ENCODE peak calls at places on chromosomes 16 and 17, in ten cellular contexts. One of them, this sample, is unnamed.

GRCh38 chr17:30556374-30557332 is 79.4 kb downstream of the GOSR1 start:
- DNase-seq in AG09309: no peak
- DNase-seq in ecto neural progenitor cell: no peak
- DNase-seq in HEK293T: no peak
- DNase-seq in transverse colon: no peak
- DNase-seq in H9: peak
- DNase-seq in CD4-positive, alpha-beta T cell: no peak
- DNase-seq in NCI-H1092: no peak
- DNase-seq in left ventricle myocardium inferior: no peak
- DNase-seq in T47D: no peak
- DNase-seq in this sample: no peak

GRCh38 chr17:3983945-3984484 is 19.8 kb upstream of the ATP2A3 start:
- DNase-seq in HEK293T: no peak
- DNase-seq in NCI-H1092: no peak
- DNase-seq in T47D: no peak
- DNase-seq in transverse colon: no peak
- DNase-seq in AG09309: no peak
- DNase-seq in left ventricle myocardium inferior: no peak
- DNase-seq in H9: peak
- DNase-seq in CD4-positive, alpha-beta T cell: no peak
- DNase-seq in ecto neural progenitor cell: no peak
- DNase-seq in this sample: no peak

GRCh38 chr16:56362057-56362655 is 63.2 kb downstream of the AMFR start:
- DNase-seq in HEK293T: no peak
- DNase-seq in CD4-positive, alpha-beta T cell: no peak
- DNase-seq in NCI-H1092: no peak
- DNase-seq in left ventricle myocardium inferior: no peak
- DNase-seq in T47D: no peak
- DNase-seq in transverse colon: no peak
- DNase-seq in ecto neural progenitor cell: no peak
- DNase-seq in H9: no peak
- DNase-seq in AG09309: no peak
- DNase-seq in this sample: no peak

GRCh38 chr16:25868041-25868600 is 176.4 kb downstream of the HS3ST4 start:
- DNase-seq in T47D: no peak
- DNase-seq in H9: no peak
- DNase-seq in transverse colon: no peak
- DNase-seq in AG09309: no peak
- DNase-seq in HEK293T: no peak
- DNase-seq in ecto neural progenitor cell: no peak
- DNase-seq in left ventricle myocardium inferior: no peak
- DNase-seq in CD4-positive, alpha-beta T cell: no peak
- DNase-seq in NCI-H1092: no peak
- DNase-seq in this sample: no peak

GRCh38 chr17:79535728-79536025 is 75.2 kb downstream of the RBFOX3 start:
- DNase-seq in H9: no peak
- DNase-seq in left ventricle myocardium inferior: no peak
- DNase-seq in HEK293T: no peak
- DNase-seq in NCI-H1092: no peak
- DNase-seq in CD4-positive, alpha-beta T cell: no peak
- DNase-seq in ecto neural progenitor cell: no peak
- DNase-seq in T47D: no peak
- DNase-seq in transverse colon: no peak
- DNase-seq in AG09309: no peak
- DNase-seq in this sample: no peak

GRCh38 chr17:76867578-76868175 is 527 bp upstream of the MGAT5B start:
- DNase-seq in ecto neural progenitor cell: no peak
- DNase-seq in T47D: no peak
- DNase-seq in transverse colon: no peak
- DNase-seq in H9: peak
- DNase-seq in AG09309: no peak
- DNase-seq in HEK293T: no peak
- DNase-seq in left ventricle myocardium inferior: no peak
- DNase-seq in NCI-H1092: no peak
- DNase-seq in CD4-positive, alpha-beta T cell: no peak
- DNase-seq in this sample: no peak

GRCh38 chr16:51151435-51151950 is 423 bp upstream of the SALL1 start:
- DNase-seq in ecto neural progenitor cell: peak
- DNase-seq in transverse colon: peak
- DNase-seq in AG09309: no peak
- DNase-seq in H9: peak
- DNase-seq in left ventricle myocardium inferior: no peak
- DNase-seq in HEK293T: peak
- DNase-seq in CD4-positive, alpha-beta T cell: no peak
- DNase-seq in T47D: no peak
- DNase-seq in NCI-H1092: peak
- DNase-seq in this sample: no peak

GRCh38 chr17:60604686-60605334 is 4.8 kb downstream of the PPM1D start:
- DNase-seq in transverse colon: no peak
- DNase-seq in CD4-positive, alpha-beta T cell: no peak
- DNase-seq in HEK293T: no peak
- DNase-seq in NCI-H1092: no peak
- DNase-seq in H9: no peak
- DNase-seq in ecto neural progenitor cell: no peak
- DNase-seq in AG09309: peak
- DNase-seq in T47D: no peak
- DNase-seq in left ventricle myocardium inferior: no peak
- DNase-seq in this sample: no peak

GRCh38 chr16:70676571-70677498 is 9.0 kb downstream of the MTSS2 start:
- DNase-seq in ecto neural progenitor cell: no peak
- DNase-seq in transverse colon: no peak
- DNase-seq in H9: no peak
- DNase-seq in AG09309: no peak
- DNase-seq in HEK293T: no peak
- DNase-seq in NCI-H1092: no peak
- DNase-seq in CD4-positive, alpha-beta T cell: no peak
- DNase-seq in left ventricle myocardium inferior: no peak
- DNase-seq in T47D: no peak
- DNase-seq in this sample: no peak

GRCh38 chr17:11986939-11987329 is 10.3 kb downstream of the ZNF18 start:
- DNase-seq in transverse colon: no peak
- DNase-seq in T47D: peak
- DNase-seq in left ventricle myocardium inferior: no peak
- DNase-seq in NCI-H1092: no peak
- DNase-seq in ecto neural progenitor cell: no peak
- DNase-seq in H9: no peak
- DNase-seq in CD4-positive, alpha-beta T cell: no peak
- DNase-seq in AG09309: no peak
- DNase-seq in HEK293T: peak
- DNase-seq in this sample: no peak

GRCh38 chr17:59154721-59155438 is at the start of gene SKA2:
- DNase-seq in left ventricle myocardium inferior: peak
- DNase-seq in transverse colon: peak
- DNase-seq in NCI-H1092: peak
- DNase-seq in H9: no peak
- DNase-seq in CD4-positive, alpha-beta T cell: peak
- DNase-seq in ecto neural progenitor cell: peak
- DNase-seq in T47D: peak
- DNase-seq in AG09309: no peak
- DNase-seq in HEK293T: peak
- DNase-seq in this sample: no peak

GRCh38 chr17:28985950-28986713 is 19.7 kb downstream of the SEZ6 start:
- DNase-seq in NCI-H1092: peak
- DNase-seq in T47D: no peak
- DNase-seq in transverse colon: no peak
- DNase-seq in HEK293T: no peak
- DNase-seq in CD4-positive, alpha-beta T cell: no peak
- DNase-seq in AG09309: no peak
- DNase-seq in left ventricle myocardium inferior: no peak
- DNase-seq in H9: peak
- DNase-seq in ecto neural progenitor cell: peak
- DNase-seq in this sample: no peak

GRCh38 chr17:37134050-37134449 is 185.3 kb downstream of the AATF start:
- DNase-seq in NCI-H1092: peak
- DNase-seq in AG09309: no peak
- DNase-seq in transverse colon: no peak
- DNase-seq in ecto neural progenitor cell: no peak
- DNase-seq in H9: no peak
- DNase-seq in CD4-positive, alpha-beta T cell: no peak
- DNase-seq in HEK293T: no peak
- DNase-seq in T47D: no peak
- DNase-seq in left ventricle myocardium inferior: no peak
- DNase-seq in this sample: no peak

GRCh38 chr16:24677388-24677787 is 52.1 kb upstream of the TNRC6A start:
- DNase-seq in transverse colon: no peak
- DNase-seq in ecto neural progenitor cell: no peak
- DNase-seq in left ventricle myocardium inferior: no peak
- DNase-seq in NCI-H1092: no peak
- DNase-seq in AG09309: no peak
- DNase-seq in CD4-positive, alpha-beta T cell: no peak
- DNase-seq in HEK293T: no peak
- DNase-seq in H9: no peak
- DNase-seq in T47D: no peak
- DNase-seq in this sample: no peak

GRCh38 chr17:12987120-12987519 is 30.7 kb downstream of the ELAC2 start:
- DNase-seq in HEK293T: no peak
- DNase-seq in H9: peak
- DNase-seq in NCI-H1092: no peak
- DNase-seq in T47D: no peak
- DNase-seq in transverse colon: no peak
- DNase-seq in ecto neural progenitor cell: peak
- DNase-seq in left ventricle myocardium inferior: no peak
- DNase-seq in AG09309: no peak
- DNase-seq in CD4-positive, alpha-beta T cell: no peak
- DNase-seq in this sample: no peak

GRCh38 chr17:48261297-48261880 is 153.8 kb downstream of the SNX11 start:
- DNase-seq in H9: peak
- DNase-seq in T47D: peak
- DNase-seq in AG09309: no peak
- DNase-seq in left ventricle myocardium inferior: no peak
- DNase-seq in NCI-H1092: peak
- DNase-seq in CD4-positive, alpha-beta T cell: no peak
- DNase-seq in ecto neural progenitor cell: peak
- DNase-seq in transverse colon: peak
- DNase-seq in HEK293T: peak
- DNase-seq in this sample: no peak

GRCh38 chr16:88381820-88382451 is 823 bp upstream of the ZNF469 start:
- DNase-seq in H9: peak
- DNase-seq in ecto neural progenitor cell: no peak
- DNase-seq in CD4-positive, alpha-beta T cell: no peak
- DNase-seq in HEK293T: no peak
- DNase-seq in AG09309: no peak
- DNase-seq in left ventricle myocardium inferior: no peak
- DNase-seq in T47D: peak
- DNase-seq in NCI-H1092: no peak
- DNase-seq in transverse colon: no peak
- DNase-seq in this sample: no peak

GRCh38 chr16:83538707-83539106 is 269.1 kb upstream of the HSBP1 start:
- DNase-seq in left ventricle myocardium inferior: no peak
- DNase-seq in H9: no peak
- DNase-seq in AG09309: no peak
- DNase-seq in HEK293T: no peak
- DNase-seq in CD4-positive, alpha-beta T cell: no peak
- DNase-seq in NCI-H1092: no peak
- DNase-seq in transverse colon: no peak
- DNase-seq in ecto neural progenitor cell: no peak
- DNase-seq in T47D: no peak
- DNase-seq in this sample: no peak

GRCh38 chr16:1458336-1458976 is 14.1 kb upstream of the CCDC154 start:
- DNase-seq in AG09309: no peak
- DNase-seq in NCI-H1092: no peak
- DNase-seq in left ventricle myocardium inferior: no peak
- DNase-seq in ecto neural progenitor cell: no peak
- DNase-seq in T47D: no peak
- DNase-seq in H9: no peak
- DNase-seq in HEK293T: no peak
- DNase-seq in CD4-positive, alpha-beta T cell: no peak
- DNase-seq in transverse colon: no peak
- DNase-seq in this sample: no peak

GRCh38 chr17:4678448-4679026 is 25.4 kb downstream of the PELP1 start:
- DNase-seq in H9: no peak
- DNase-seq in AG09309: peak
- DNase-seq in NCI-H1092: no peak
- DNase-seq in transverse colon: no peak
- DNase-seq in T47D: peak
- DNase-seq in HEK293T: no peak
- DNase-seq in CD4-positive, alpha-beta T cell: no peak
- DNase-seq in ecto neural progenitor cell: no peak
- DNase-seq in left ventricle myocardium inferior: no peak
- DNase-seq in this sample: no peak

GRCh38 chr16:67936876-67937605 is 391 bp upstream of the PSMB10 start:
- DNase-seq in ecto neural progenitor cell: no peak
- DNase-seq in T47D: peak
- DNase-seq in transverse colon: peak
- DNase-seq in H9: no peak
- DNase-seq in NCI-H1092: no peak
- DNase-seq in AG09309: no peak
- DNase-seq in HEK293T: no peak
- DNase-seq in CD4-positive, alpha-beta T cell: peak
- DNase-seq in left ventricle myocardium inferior: no peak
- DNase-seq in this sample: no peak

GRCh38 chr16:10741844-10742243 is 1.8 kb upstream of the NUBP1 start:
- DNase-seq in HEK293T: no peak
- DNase-seq in T47D: no peak
- DNase-seq in left ventricle myocardium inferior: peak
- DNase-seq in ecto neural progenitor cell: no peak
- DNase-seq in transverse colon: peak
- DNase-seq in CD4-positive, alpha-beta T cell: no peak
- DNase-seq in AG09309: no peak
- DNase-seq in NCI-H1092: peak
- DNase-seq in H9: no peak
- DNase-seq in this sample: no peak

GRCh38 chr16:46930861-46931260 is 42.6 kb downstream of the DNAJA2 start:
- DNase-seq in transverse colon: no peak
- DNase-seq in left ventricle myocardium inferior: no peak
- DNase-seq in HEK293T: no peak
- DNase-seq in ecto neural progenitor cell: no peak
- DNase-seq in NCI-H1092: no peak
- DNase-seq in AG09309: no peak
- DNase-seq in CD4-positive, alpha-beta T cell: no peak
- DNase-seq in H9: no peak
- DNase-seq in T47D: no peak
- DNase-seq in this sample: no peak

GRCh38 chr17:4591529-4591928 is 7.2 kb downstream of the SMTNL2 start:
- DNase-seq in ecto neural progenitor cell: no peak
- DNase-seq in CD4-positive, alpha-beta T cell: no peak
- DNase-seq in T47D: no peak
- DNase-seq in HEK293T: no peak
- DNase-seq in transverse colon: no peak
- DNase-seq in NCI-H1092: no peak
- DNase-seq in left ventricle myocardium inferior: no peak
- DNase-seq in AG09309: no peak
- DNase-seq in H9: no peak
- DNase-seq in this sample: no peak

GRCh38 chr16:89687092-89687940 is 827 bp downstream of the CDK10 start:
- DNase-seq in ecto neural progenitor cell: no peak
- DNase-seq in transverse colon: peak
- DNase-seq in T47D: peak
- DNase-seq in left ventricle myocardium inferior: no peak
- DNase-seq in CD4-positive, alpha-beta T cell: no peak
- DNase-seq in AG09309: no peak
- DNase-seq in NCI-H1092: no peak
- DNase-seq in HEK293T: no peak
- DNase-seq in H9: no peak
- DNase-seq in this sample: no peak

GRCh38 chr16:67663151-67663876 is 2.6 kb downstream of the PARD6A start:
- DNase-seq in left ventricle myocardium inferior: no peak
- DNase-seq in T47D: peak
- DNase-seq in HEK293T: no peak
- DNase-seq in H9: peak
- DNase-seq in transverse colon: no peak
- DNase-seq in NCI-H1092: no peak
- DNase-seq in CD4-positive, alpha-beta T cell: no peak
- DNase-seq in AG09309: no peak
- DNase-seq in ecto neural progenitor cell: peak
- DNase-seq in this sample: no peak

GRCh38 chr17:78819402-78819801 is 21.2 kb downstream of the USP36 start:
- DNase-seq in NCI-H1092: no peak
- DNase-seq in HEK293T: no peak
- DNase-seq in left ventricle myocardium inferior: no peak
- DNase-seq in CD4-positive, alpha-beta T cell: no peak
- DNase-seq in ecto neural progenitor cell: no peak
- DNase-seq in AG09309: no peak
- DNase-seq in H9: no peak
- DNase-seq in transverse colon: no peak
- DNase-seq in T47D: no peak
- DNase-seq in this sample: no peak

GRCh38 chr17:45896803-45897693 is 2.7 kb downstream of the MAPT start:
- DNase-seq in H9: peak
- DNase-seq in ecto neural progenitor cell: peak
- DNase-seq in CD4-positive, alpha-beta T cell: no peak
- DNase-seq in T47D: peak
- DNase-seq in NCI-H1092: peak
- DNase-seq in HEK293T: no peak
- DNase-seq in transverse colon: no peak
- DNase-seq in left ventricle myocardium inferior: no peak
- DNase-seq in AG09309: no peak
- DNase-seq in this sample: no peak

This sample was measured in SK-N-MC.